ENCODE peak calls at places on chromosome 1, in four cellular contexts. J is activated T-cell treated with anti-CD3 and anti-CD28 coated beads for 1 hour; V is stimulated activated effector memory CD8-positive, alpha-beta T cell treated with anti-CD3 and anti-CD28 coated beads, Interleukin-12 subunit alpha, Interleukin-12 subunit beta, amount 100 ng/mL, for 72 hours; Y is NCI-H1092. F is an unnamed sample.

GRCh38 chr1:202189919-202190715 is 3.5 kb upstream of the LGR6 start:
- DNase-seq in Y (no peak), V (no peak), J (no peak), F (no peak)

GRCh38 chr1:41751804-41752513 is 166.8 kb downstream of the HIVEP3 start:
- DNase-seq in Y (no peak), J (no peak), V (no peak), F (no peak)

GRCh38 chr1:119748040-119748439 is 20.7 kb downstream of the HMGCS2 start:
- DNase-seq in V (no peak), Y (no peak), J (no peak), F (no peak)

GRCh38 chr1:73860421-73860950 is 337.5 kb downstream of the LRRIQ3 start:
- DNase-seq in V (no peak), Y (no peak), J (no peak), F (no peak)

GRCh38 chr1:115811140-115811828 is 29.6 kb downstream of the NHLH2 start:
- DNase-seq in Y (no peak), V (no peak), J (no peak), F (no peak)

GRCh38 chr1:25743164-25744139 is 56.5 kb upstream of the SELENON start:
- DNase-seq in V (no peak), J (no peak), Y (peak; percentile 99), F (no peak)

GRCh38 chr1:209190591-209191241 is 392.8 kb upstream of the CAMK1G start:
- DNase-seq in V (no peak), J (no peak), Y (peak; percentile 82), F (no peak)

GRCh38 chr1:236663934-236664333 is 22.4 kb upstream of the ACTN2 start:
- DNase-seq in Y (no peak), J (no peak), V (no peak), F (no peak)

GRCh38 chr1:167455786-167456446 is 62.4 kb downstream of the CD247 start:
- DNase-seq in J (no peak), V (no peak), Y (no peak), F (peak; percentile 53)

GRCh38 chr1:9244501-9245229 is 10.1 kb downstream of the H6PD start:
- DNase-seq in Y (no peak), V (no peak), J (no peak), F (no peak)

GRCh38 chr1:54299037-54299436 is 99.1 kb downstream of the MRPL37 start:
- DNase-seq in J (no peak), V (no peak), Y (no peak), F (no peak)

F was measured in CD4-positive, alpha-beta T cell.